ENCODE peak calls at places on chromosomes 1 and 21, in six cellular contexts. X is sigmoid colon; N is fibroblast of mammary gland; Y is CD8-positive, alpha-beta T cell; P is GM20000; U is ovary. Z is an unnamed sample.

GRCh38 chr1:234921266-234922062 is 207.2 kb downstream of the TOMM20 start:
- DNase-seq in X (peak), N (no peak), Y (no peak), P (no peak), U (no peak), Z (no peak)

GRCh38 chr1:6127587-6128163 is 52.4 kb downstream of the CHD5 start:
- DNase-seq in X (peak), N (peak), Y (peak), P (peak), U (peak), Z (peak)

GRCh38 chr1:162021124-162021523 is 2.5 kb downstream of the OLFML2B start:
- DNase-seq in X (no peak), N (no peak), Y (no peak), P (no peak), U (no peak), Z (no peak)

GRCh38 chr21:43005635-43006034 is 31.3 kb downstream of the PKNOX1 start:
- DNase-seq in X (no peak), N (no peak), Y (no peak), P (no peak), U (no peak), Z (no peak)

GRCh38 chr1:114207635-114208034 is 54.0 kb upstream of the SYT6 start:
- DNase-seq in X (no peak), N (no peak), Y (no peak), P (no peak), U (no peak), Z (no peak)

GRCh38 chr1:194338241-194338948 is 1152.0 kb upstream of the B3GALT2 start:
- DNase-seq in X (no peak), N (no peak), Y (no peak), P (no peak), U (no peak), Z (peak)

GRCh38 chr1:119673171-119673940 is 25.3 kb upstream of the ZNF697 start:
- DNase-seq in X (no peak), N (no peak), Y (no peak), P (no peak), U (no peak), Z (no peak)

GRCh38 chr1:119046429-119047039 is 58.4 kb upstream of the TBX15 start:
- DNase-seq in X (no peak), N (peak), Y (no peak), P (no peak), U (peak), Z (peak)

GRCh38 chr1:169681094-169681493 is 30.3 kb downstream of the SELL start:
- DNase-seq in X (no peak), N (peak), Y (no peak), P (no peak), U (no peak), Z (no peak)

GRCh38 chr1:118340928-118341905 is 156.2 kb upstream of the SPAG17 start:
- DNase-seq in X (no peak), N (no peak), Y (no peak), P (no peak), U (no peak), Z (no peak)

GRCh38 chr21:44294391-44295162 is 5.3 kb upstream of the PFKL start:
- DNase-seq in X (peak), N (peak), Y (peak), P (no peak), U (peak), Z (peak)

GRCh38 chr21:37790905-37791304 is 125.4 kb downstream of the KCNJ6 start:
- DNase-seq in X (no peak), N (no peak), Y (no peak), P (no peak), U (no peak), Z (no peak)

GRCh38 chr1:227937531-227938145 is 10.1 kb downstream of the WNT9A start:
- DNase-seq in X (peak), N (no peak), Y (no peak), P (no peak), U (no peak), Z (no peak)

GRCh38 chr1:235648954-235649721 is 446 bp downstream of the GNG4 start:
- DNase-seq in X (peak), N (peak), Y (peak), P (peak), U (peak), Z (peak)

GRCh38 chr21:31641416-31641922 is 18.0 kb upstream of the SOD1 start:
- DNase-seq in X (no peak), N (no peak), Y (no peak), P (no peak), U (no peak), Z (no peak)

GRCh38 chr1:224670506-224670905 is 54.4 kb downstream of the CNIH3 start:
- DNase-seq in X (no peak), N (peak), Y (no peak), P (no peak), U (no peak), Z (peak)

GRCh38 chr1:176102243-176102642 is 104.8 kb downstream of the COP1 start:
- DNase-seq in X (no peak), N (peak), Y (no peak), P (no peak), U (no peak), Z (peak)

GRCh38 chr21:45408811-45409261 is 3.9 kb downstream of the COL18A1 start:
- DNase-seq in X (peak), N (no peak), Y (no peak), P (no peak), U (no peak), Z (no peak)

GRCh38 chr21:42059721-42060120 is 11.4 kb upstream of the UMODL1 start:
- DNase-seq in X (no peak), N (no peak), Y (no peak), P (no peak), U (no peak), Z (no peak)

GRCh38 chr21:41048636-41049035 is 119.3 kb upstream of the BACE2 start:
- DNase-seq in X (no peak), N (no peak), Y (no peak), P (no peak), U (no peak), Z (no peak)

GRCh38 chr21:41043008-41043407 is 125.0 kb upstream of the BACE2 start:
- DNase-seq in X (no peak), N (no peak), Y (no peak), P (no peak), U (no peak), Z (peak)

GRCh38 chr21:41048141-41048540 is 119.8 kb upstream of the BACE2 start:
- DNase-seq in X (no peak), N (no peak), Y (no peak), P (no peak), U (no peak), Z (no peak)

GRCh38 chr21:41045534-41046268 is 122.3 kb upstream of the BACE2 start:
- DNase-seq in X (no peak), N (no peak), Y (no peak), P (no peak), U (no peak), Z (peak)
- TF ChIP-seq CTCF in X (no peak), N (no peak), Y (no peak), P (no peak), U (no peak), Z (peak)

GRCh38 chr1:51567653-51568052 is 48.6 kb upstream of the EPS15 start:
- DNase-seq in X (no peak), N (peak), Y (no peak), P (no peak), U (no peak), Z (peak)

GRCh38 chr1:51572365-51572764 is 44.5 kb upstream of the OSBPL9 start:
- DNase-seq in X (no peak), N (no peak), Y (no peak), P (no peak), U (no peak), Z (no peak)

GRCh38 chr1:51568231-51568935 is 48.5 kb upstream of the OSBPL9 start:
- DNase-seq in X (no peak), N (no peak), Y (no peak), P (no peak), U (no peak), Z (no peak)

GRCh38 chr1:51570063-51570720 is 46.7 kb upstream of the OSBPL9 start:
- DNase-seq in X (no peak), N (no peak), Y (no peak), P (peak), U (no peak), Z (no peak)

DNA sequence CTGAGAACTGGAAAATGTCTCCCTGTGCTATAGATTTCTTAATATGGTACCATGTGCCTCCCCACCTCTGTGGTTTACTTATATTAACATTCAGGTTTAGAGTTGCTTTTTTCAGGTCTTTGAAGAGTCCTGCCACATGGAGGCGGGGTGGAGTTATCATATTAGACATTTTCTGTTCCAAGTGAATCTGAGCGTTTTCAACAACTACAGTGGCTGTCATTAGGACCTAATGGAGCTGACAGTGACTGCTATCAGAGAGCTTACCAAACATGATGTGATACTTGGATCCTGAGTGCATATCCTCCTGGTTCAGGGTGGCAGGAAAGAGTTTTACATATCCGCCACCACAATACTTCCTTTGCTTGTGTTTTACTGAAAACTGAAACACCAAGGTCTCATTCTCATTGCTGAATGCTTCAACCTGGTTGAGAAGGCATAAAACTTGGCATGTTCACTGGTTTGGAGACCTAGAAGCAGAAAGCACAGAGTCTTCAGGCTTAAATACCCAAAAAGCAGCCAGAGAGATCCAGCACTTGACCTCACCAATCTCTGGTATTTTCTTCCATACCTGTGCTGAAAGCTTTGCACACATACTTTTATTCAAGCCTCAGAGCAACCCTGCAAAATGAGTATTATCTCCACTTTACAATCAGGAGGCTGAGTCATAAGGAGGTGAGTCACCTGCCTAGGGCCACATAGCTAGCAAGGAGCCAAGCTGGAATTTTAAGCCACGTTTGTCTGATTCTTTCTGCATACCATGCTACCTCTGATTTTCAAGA is 47.4 kb upstream of the OSBPL9 start:
- DNase-seq in X (no peak), N (peak), Y (peak), P (peak), U (no peak), Z (peak)
- TF ChIP-seq CTCF in X (no peak), N (peak), Y (no peak), P (no peak), U (no peak), Z (peak)

GRCh38 chr1:204419064-204419403 is 7.4 kb upstream of the PPP1R15B start:
- DNase-seq in X (no peak), N (no peak), Y (no peak), P (no peak), U (no peak), Z (peak)

GRCh38 chr1:204418174-204419063 is 6.8 kb upstream of the PPP1R15B start:
- DNase-seq in X (no peak), N (peak), Y (no peak), P (peak), U (no peak), Z (peak)

GRCh38 chr1:204417231-204417997 is 5.8 kb upstream of the PPP1R15B start:
- DNase-seq in X (peak), N (peak), Y (no peak), P (no peak), U (no peak), Z (peak)

GRCh38 chr1:204415351-204415750 is 3.7 kb upstream of the PPP1R15B start:
- DNase-seq in X (no peak), N (no peak), Y (no peak), P (no peak), U (no peak), Z (no peak)

DNA sequence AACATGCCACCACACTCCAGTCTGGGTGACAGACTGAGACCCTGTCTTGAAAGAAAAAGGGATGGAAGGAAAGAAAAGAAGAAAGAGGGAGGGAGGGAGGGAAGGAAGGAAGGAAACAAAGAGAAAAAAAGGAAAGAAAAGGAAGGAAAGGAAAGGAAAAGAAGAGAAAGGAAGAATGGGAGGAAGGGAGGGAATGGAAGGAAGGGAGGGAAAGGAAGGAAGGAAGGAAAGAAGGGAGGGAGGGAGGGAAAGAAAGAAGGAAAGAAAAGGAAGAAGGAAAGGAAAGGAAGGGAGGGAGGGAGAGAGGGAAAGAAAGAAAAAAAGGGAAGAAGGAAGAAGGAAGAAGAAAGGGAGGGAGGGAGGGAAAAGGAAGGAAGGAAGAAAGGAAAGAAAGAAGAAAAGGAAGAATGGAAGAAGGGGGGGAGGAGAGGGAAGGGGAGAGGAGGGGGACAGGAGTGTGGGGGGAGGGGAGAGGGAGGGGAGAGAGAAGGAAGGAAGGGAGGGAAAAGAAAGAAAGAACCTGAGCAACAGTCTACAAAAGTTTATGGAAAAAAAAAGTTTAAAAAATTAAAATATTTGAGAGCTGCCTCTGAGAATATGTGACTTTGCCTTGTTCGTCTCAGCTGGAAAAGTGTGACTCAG is 5.1 kb upstream of the PPP1R15B start:
- DNase-seq in X (no peak), N (no peak), Y (no peak), P (no peak), U (no peak), Z (no peak)
- TF ChIP-seq CTCF in X (no peak), N (no peak), Y (no peak), P (no peak), U (no peak), Z (no peak)

GRCh38 chr1:53592985-53593757 is 134.0 kb downstream of the DMRTB1 start:
- DNase-seq in X (no peak), N (no peak), Y (no peak), P (no peak), U (no peak), Z (no peak)

GRCh38 chr1:53591924-53592323 is 132.7 kb downstream of the DMRTB1 start:
- DNase-seq in X (peak), N (no peak), Y (no peak), P (no peak), U (no peak), Z (no peak)

GRCh38 chr1:53592521-53592982 is 133.4 kb downstream of the DMRTB1 start:
- DNase-seq in X (peak), N (peak), Y (no peak), P (no peak), U (peak), Z (peak)

GRCh38 chr1:53594391-53595180 is 135.4 kb downstream of the DMRTB1 start:
- DNase-seq in X (no peak), N (no peak), Y (no peak), P (no peak), U (no peak), Z (no peak)

DNA sequence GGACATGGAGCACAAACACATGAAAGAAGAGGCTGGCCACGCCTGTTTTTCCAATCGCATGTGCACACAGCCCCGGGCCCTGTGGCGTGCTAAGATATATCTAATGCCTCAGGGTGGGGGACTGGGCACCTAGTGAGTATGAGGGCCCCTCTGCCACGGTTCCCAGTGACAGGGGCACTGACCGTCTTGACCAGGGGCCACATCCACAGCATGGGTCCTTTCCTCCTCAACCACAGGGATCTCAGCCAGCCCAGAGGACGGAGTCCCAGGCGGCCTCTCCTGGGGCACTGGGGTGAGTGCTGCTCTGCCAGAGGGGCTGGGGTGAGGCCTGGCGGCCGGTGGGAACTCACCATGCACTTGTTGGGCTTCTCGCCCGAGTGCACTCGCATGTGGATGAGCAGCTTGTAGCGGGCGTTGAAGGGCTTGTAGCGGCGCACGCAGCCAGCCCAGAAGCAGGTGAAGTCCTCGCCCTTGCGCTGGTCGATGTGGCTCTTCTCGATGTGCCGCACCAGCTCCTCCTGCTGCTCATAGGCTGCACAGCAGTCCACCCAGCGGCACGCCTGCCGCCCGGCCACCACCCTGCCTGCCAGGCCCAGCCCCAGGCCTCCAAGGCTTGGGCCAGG is 134.7 kb downstream of the DMRTB1 start:
- DNase-seq in X (peak), N (no peak), Y (no peak), P (no peak), U (no peak), Z (no peak)
- TF ChIP-seq CTCF in X (peak), N (peak), Y (no peak), P (no peak), U (no peak), Z (no peak)

GRCh38 chr1:21468597-21468996 is 28.7 kb downstream of the NBPF3 start:
- DNase-seq in X (no peak), N (peak), Y (no peak), P (no peak), U (no peak), Z (no peak)
- TF ChIP-seq CTCF in X (no peak), N (peak), Y (peak), P (peak), U (no peak), Z (no peak)

DNA sequence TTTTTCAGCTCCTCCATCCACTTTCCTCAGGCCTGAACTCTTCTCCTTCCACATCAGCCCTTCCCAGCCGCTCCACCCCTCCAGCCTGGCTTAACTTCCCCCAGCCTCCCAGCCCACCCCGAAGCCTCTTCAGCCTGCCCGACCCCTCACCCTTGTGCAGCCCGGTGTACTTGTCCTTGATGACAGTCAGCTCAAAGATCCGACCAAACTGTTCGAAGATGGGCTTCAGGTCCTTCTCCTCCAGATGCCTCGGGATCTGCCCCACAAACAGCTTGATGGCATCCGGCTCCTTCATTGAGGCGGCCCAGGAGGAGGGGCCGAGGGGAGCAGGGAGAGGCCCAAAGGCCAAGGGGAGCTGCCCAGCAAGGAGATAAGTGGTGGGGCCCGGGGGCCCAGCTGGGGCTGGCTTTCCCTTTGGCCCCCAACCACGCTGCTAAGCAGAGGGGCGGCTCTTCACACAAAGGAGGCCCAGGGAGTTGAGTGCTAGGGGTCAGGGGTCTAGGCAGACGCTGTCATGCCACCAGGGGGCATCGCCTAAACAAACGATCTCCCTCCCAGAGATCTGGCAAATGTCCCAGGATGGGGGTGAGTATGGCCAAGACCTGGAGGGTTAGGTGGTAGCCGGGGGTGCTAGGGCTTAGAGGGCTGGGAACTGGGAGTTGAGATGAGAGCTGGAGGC is 738 bp downstream of the CELF3 start:
- DNase-seq in X (no peak), N (no peak), Y (no peak), P (no peak), U (no peak), Z (peak)
- TF ChIP-seq CTCF in X (no peak), N (no peak), Y (no peak), P (no peak), U (no peak), Z (no peak)

GRCh38 chr1:151072224-151072623 is 1.7 kb downstream of the GABPB2 start:
- DNase-seq in X (no peak), N (no peak), Y (no peak), P (no peak), U (no peak), Z (no peak)
- TF ChIP-seq CTCF in X (no peak), N (no peak), Y (no peak), P (no peak), U (no peak), Z (no peak)

GRCh38 chr21:46600978-46601377 is 3.9 kb downstream of the S100B start:
- DNase-seq in X (no peak), N (no peak), Y (no peak), P (peak), U (no peak), Z (no peak)

GRCh38 chr21:46600305-46600704 is 4.6 kb downstream of the S100B start:
- DNase-seq in X (no peak), N (no peak), Y (no peak), P (no peak), U (no peak), Z (no peak)

GRCh38 chr21:46597896-46598343 is 7.0 kb downstream of the S100B start:
- DNase-seq in X (no peak), N (no peak), Y (no peak), P (peak), U (no peak), Z (no peak)

GRCh38 chr21:46598563-46599250 is 6.2 kb downstream of the S100B start:
- DNase-seq in X (no peak), N (no peak), Y (no peak), P (peak), U (no peak), Z (no peak)

DNA sequence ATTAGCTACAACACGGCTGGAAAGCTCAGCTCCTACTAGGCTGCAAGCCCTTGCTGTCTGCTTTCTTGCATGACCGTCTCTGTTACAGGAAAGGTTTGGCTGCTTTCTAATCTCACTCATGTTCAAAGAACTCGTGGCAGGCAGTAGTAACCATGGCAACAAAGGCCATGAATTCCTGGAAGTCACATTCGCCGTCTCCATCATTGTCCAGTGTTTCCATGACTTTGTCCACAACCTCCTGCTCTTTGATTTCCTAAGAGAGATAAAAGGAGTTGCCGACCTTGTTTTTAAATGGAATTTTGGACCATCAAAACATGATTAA is 5.7 kb downstream of the S100B start:
- DNase-seq in X (no peak), N (peak), Y (no peak), P (peak), U (peak), Z (no peak)
- TF ChIP-seq CTCF in X (no peak), N (no peak), Y (no peak), P (no peak), U (no peak), Z (no peak)